ENCODE peak calls at places on chromosomes 7 and 10, in four cellular contexts. Z, I, J and A are unnamed samples.

GRCh38 chr7:57198801-57199200 is 66.6 kb upstream of the ZNF479 start:
- DNase-seq in Z (no peak), I (no peak), J (no peak), A (no peak)

GRCh38 chr7:52639126-52639525 is 396.3 kb upstream of the POM121L12 start:
- DNase-seq in I (no peak), Z (no peak), J (no peak), A (no peak)

GRCh38 chr10:10684972-10685371 is 332.7 kb upstream of the CELF2 start:
- DNase-seq in J (no peak), I (no peak), Z (no peak), A (no peak)

GRCh38 chr10:100006241-100006886 is 3.4 kb downstream of the DNMBP start:
- DNase-seq in Z (peak; percentile 85), J (peak; percentile 54), I (peak; percentile 57), A (no peak)

GRCh38 chr10:58107506-58107905 is 160.2 kb downstream of the IPMK start:
- DNase-seq in Z (peak; percentile 5), I (no peak), J (no peak), A (no peak)

GRCh38 chr7:75921479-75921878 is 6.5 kb downstream of the POR start:
- DNase-seq in I (no peak), J (peak; percentile 52), Z (no peak), A (no peak)

GRCh38 chr7:27198871-27199801 is 755 bp downstream of the HOXA13 start:
- DNase-seq in Z (peak; percentile 57), I (no peak), J (no peak), A (peak; percentile 55)

GRCh38 chr10:43110318-43111071 is 27.8 kb upstream of the CSGALNACT2 start:
- DNase-seq in I (peak; percentile 9), Z (no peak), J (no peak), A (no peak)

GRCh38 chr10:83917519-83918506 is 221.5 kb upstream of the GHITM start:
- DNase-seq in J (peak; percentile 39), Z (peak; percentile 26), I (peak; percentile 12), A (peak; percentile 64)

GRCh38 chr10:34407227-34407626 is 407.9 kb downstream of the PARD3 start:
- DNase-seq in Z (peak; percentile 67), J (peak; percentile 3), I (no peak), A (no peak)

GRCh38 chr7:156547884-156548561 is 92.6 kb upstream of the RNF32 start:
- DNase-seq in I (no peak), J (no peak), Z (no peak), A (no peak)

GRCh38 chr7:140810830-140811556 is 113.7 kb downstream of the BRAF start:
- DNase-seq in Z (peak; percentile 75), J (peak; percentile 87), I (peak; percentile 76), A (peak; percentile 52)

GRCh38 chr10:133123050-133123745 is 35.5 kb downstream of the ADGRA1 start:
- DNase-seq in J (no peak), Z (no peak), I (no peak), A (no peak)

GRCh38 chr7:135728136-135728669 is at the start of gene SLC13A4:
- DNase-seq in Z (no peak), J (peak; percentile 88), I (no peak), A (peak; percentile 72)

GRCh38 chr10:107611101-107611500 is 446.6 kb upstream of the SORCS1 start:
- DNase-seq in I (no peak), Z (no peak), J (no peak), A (no peak)

GRCh38 chr7:953547-954327 is 743 bp downstream of the ADAP1 start:
- DNase-seq in J (no peak), Z (peak; percentile 64), I (peak; percentile 59), A (peak; percentile 63)

GRCh38 chr7:115183431-115184057 is 261.6 kb downstream of the MDFIC start:
- DNase-seq in I (no peak), J (no peak), Z (no peak), A (no peak)

GRCh38 chr10:33353853-33354252 is 19.4 kb upstream of the NRP1 start:
- DNase-seq in J (no peak), Z (no peak), I (no peak), A (no peak)

GRCh38 chr7:88090671-88091070 is 129.2 kb downstream of the SRI start:
- DNase-seq in J (no peak), I (no peak), Z (no peak), A (no peak)

GRCh38 chr7:113464096-113464855 is 345.9 kb upstream of the SMIM30 start:
- DNase-seq in J (no peak), Z (no peak), I (no peak), A (no peak)

GRCh38 chr10:15370741-15371701 is at the start of gene FAM171A1:
- DNase-seq in I (no peak), J (peak; percentile 36), Z (peak; percentile 53), A (peak; percentile 68)

GRCh38 chr7:17408245-17408903 is 109.9 kb downstream of the AHR start:
- DNase-seq in I (peak; percentile 92), Z (peak; percentile 95), J (peak; percentile 33), A (no peak)

GRCh38 chr10:103557455-103557854 is 64.0 kb downstream of the NEURL1 start:
- DNase-seq in I (peak; percentile 9), J (no peak), Z (no peak), A (no peak)

GRCh38 chr7:25032774-25033743 is 53.1 kb upstream of the OSBPL3 start:
- DNase-seq in Z (no peak), J (no peak), I (no peak), A (no peak)

GRCh38 chr10:116723428-116724281 is 18.7 kb downstream of the HSPA12A start:
- DNase-seq in J (no peak), Z (no peak), I (no peak), A (no peak)

GRCh38 chr7:151137841-151138540 is 29.5 kb downstream of the GBX1 start:
- DNase-seq in Z (no peak), J (no peak), I (no peak), A (peak; percentile 30)

GRCh38 chr10:585502-585901 is 104.0 kb downstream of the DIP2C start:
- DNase-seq in I (no peak), J (no peak), Z (no peak), A (peak; percentile 33)

GRCh38 chr10:30812018-30812851 is 182.7 kb upstream of the LYZL2 start:
- DNase-seq in I (no peak), J (no peak), Z (no peak), A (no peak)

GRCh38 chr10:58028597-58029366 is 238.9 kb downstream of the IPMK start:
- DNase-seq in J (no peak), Z (peak; percentile 16), I (no peak), A (no peak)

GRCh38 chr10:80277567-80278250 is 11.7 kb downstream of the MAT1A start:
- DNase-seq in J (no peak), I (no peak), Z (no peak), A (no peak)

GRCh38 chr10:20536381-20536780 is 360.7 kb downstream of the NEBL start:
- DNase-seq in Z (no peak), I (no peak), J (no peak), A (no peak)

GRCh38 chr10:98361131-98361633 is 53.8 kb downstream of the PYROXD2 start:
- DNase-seq in J (peak; percentile 85), Z (peak; percentile 13), I (no peak), A (no peak)

GRCh38 chr10:104339469-104340098 is 1.3 kb upstream of the ITPRIP start:
- DNase-seq in I (peak; percentile 56), J (peak; percentile 66), Z (peak; percentile 42), A (no peak)

DNA sequence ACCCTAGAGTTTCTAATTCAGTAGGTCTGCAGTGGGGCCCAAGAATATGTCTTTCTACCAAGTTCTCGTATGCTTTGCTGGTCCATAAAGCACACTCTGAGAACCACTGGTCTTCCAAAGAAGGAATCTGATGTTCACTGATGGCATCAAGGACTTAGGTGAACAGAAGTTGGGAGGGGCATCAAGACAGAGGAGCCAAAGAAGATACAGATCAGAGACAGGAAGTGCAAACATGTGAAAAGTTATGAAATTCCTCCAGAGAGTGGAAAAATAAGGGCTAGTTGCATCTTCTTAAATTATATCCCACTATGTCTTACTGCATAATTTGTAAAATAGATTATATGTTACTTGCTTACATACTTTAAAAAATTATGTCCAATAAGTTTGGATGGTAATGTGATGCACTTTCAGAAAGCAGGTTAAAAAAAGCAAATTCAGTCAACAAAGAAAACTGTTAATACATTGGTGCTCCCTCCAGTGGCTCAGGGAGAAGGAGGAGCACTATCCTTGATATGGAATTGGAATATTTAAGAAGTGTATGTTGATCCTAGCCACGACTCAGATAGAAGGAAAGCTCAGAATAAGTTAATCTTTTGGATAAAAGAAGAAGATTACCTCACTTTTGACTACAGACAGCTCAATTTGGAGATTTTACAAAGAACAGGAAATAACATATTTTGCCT is 35.8 kb downstream of the CREB3L2 start:
- DNase-seq in I (no peak), J (no peak), Z (no peak), A (no peak)
- TF ChIP-seq MAX in I (no peak), J (no peak), Z (no peak), A (no peak)

DNA sequence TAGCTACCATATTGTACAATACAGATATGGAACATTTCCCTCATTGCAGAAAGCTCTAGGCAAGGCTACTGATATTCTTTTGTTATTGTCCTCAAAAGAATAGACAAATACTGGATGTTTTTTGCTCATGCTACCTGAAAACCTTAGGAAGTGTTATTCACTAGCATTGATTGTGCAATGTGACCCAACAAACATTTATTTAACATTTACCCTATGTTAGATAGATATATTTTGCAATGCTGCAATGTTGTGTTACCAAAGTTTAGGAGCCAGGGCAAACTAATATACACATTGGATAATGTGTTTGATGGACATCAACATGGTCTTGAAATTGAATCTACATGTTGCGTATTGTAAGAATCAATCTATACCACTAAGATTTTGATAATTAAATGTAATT is 112.8 kb upstream of the CREB5 start:
- DNase-seq in J (no peak), I (no peak), Z (no peak), A (no peak)
- TF ChIP-seq ESRRA in J (no peak), I (no peak), Z (no peak), A (no peak)

DNA sequence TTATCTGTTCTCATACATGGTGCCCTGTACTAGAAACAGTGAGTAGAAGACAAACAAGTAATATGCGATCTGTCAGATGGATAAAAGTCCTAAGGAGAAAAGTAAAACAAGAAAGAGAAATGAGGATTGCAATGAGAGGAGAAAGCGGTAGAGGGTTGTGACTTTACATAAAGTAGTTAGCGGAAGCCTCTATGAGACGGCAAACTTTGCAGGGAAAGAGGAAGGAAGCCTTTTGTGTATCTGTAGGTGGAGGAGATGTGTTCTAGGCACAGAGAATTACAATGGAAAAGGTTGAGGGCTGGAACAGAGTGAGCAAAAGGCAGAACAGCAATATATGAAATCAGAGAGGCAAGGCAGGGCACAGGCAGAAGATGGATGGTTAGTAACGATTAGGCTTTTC is 150.4 kb upstream of the SEMA3E start:
- DNase-seq in Z (no peak), J (no peak), I (no peak), A (no peak)
- TF ChIP-seq MAX in Z (no peak), J (no peak), I (no peak), A (no peak)

GRCh38 chr7:5615190-5616070 is 166.0 kb downstream of the RNF216 start:
- DNase-seq in I (no peak), J (no peak), Z (no peak), A (no peak)

GRCh38 chr7:5613607-5614006 is 167.9 kb downstream of the RNF216 start:
- DNase-seq in I (no peak), J (no peak), Z (no peak), A (no peak)

GRCh38 chr7:5614579-5614978 is 166.9 kb downstream of the RNF216 start:
- DNase-seq in Z (no peak), I (no peak), J (no peak), A (no peak)

GRCh38 chr7:5610500-5611186 is 170.8 kb downstream of the RNF216 start:
- DNase-seq in I (no peak), Z (no peak), J (no peak), A (no peak)

DNA sequence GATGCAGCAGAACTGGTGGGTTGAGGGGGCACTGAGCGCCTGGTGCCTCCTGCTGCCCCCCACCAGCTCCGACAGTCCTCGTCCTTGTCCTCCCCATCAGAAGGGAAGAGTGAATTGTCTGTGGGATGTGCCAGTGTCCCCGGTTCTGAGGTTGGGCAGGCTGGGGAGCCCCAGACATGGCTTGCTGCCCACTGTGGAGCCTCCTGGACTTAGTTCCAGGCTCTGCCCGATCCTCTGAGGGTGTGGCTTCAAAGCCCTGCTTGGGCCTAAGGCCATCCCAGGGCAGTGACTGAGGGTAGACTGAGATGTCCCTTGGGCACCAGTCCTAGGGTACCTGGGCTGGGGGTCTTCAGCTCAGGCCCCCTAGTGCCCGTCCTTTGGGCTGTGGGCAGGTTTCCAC is 168.8 kb downstream of the RNF216 start:
- DNase-seq in Z (no peak), J (no peak), I (no peak), A (no peak)
- TF ChIP-seq ESRRA in Z (no peak), J (no peak), I (no peak), A (no peak)